ENCODE peak calls at places on chromosomes 16 and 17, in eight cellular contexts. I is stimulated activated CD8-positive, alpha-beta memory T cell treated with anti-CD3 and anti-CD28 coated beads, Interleukin-15, amount 100 ng/mL, for 4 hours; K is progenitor cell of endocrine pancreas; W is small intestine; V is activated CD4-positive, CD25-positive, alpha-beta regulatory T cell; P is ELF-1; M is hippocampal formation; B is body of pancreas. C is an unnamed sample.
A peak's percentile ranks its signal among the peaks of the same experiment; 100 is the strongest.

GRCh38 chr17:39813631-39814030 is 50.5 kb downstream of the IKZF3 start:
- DNase-seq in P (no peak), K (no peak), B (no peak), M (no peak), V (no peak), W (peak; percentile 46), I (peak; percentile 34), C (no peak)

GRCh38 chr16:2529061-2529931 is 1.9 kb downstream of the CEMP1 start:
- DNase-seq in P (no peak), K (no peak), M (no peak), B (no peak), W (no peak), I (no peak), V (no peak), C (no peak)

GRCh38 chr17:35212668-35213067 is 18.5 kb upstream of the SLC35G3 start:
- DNase-seq in V (no peak), P (no peak), B (no peak), I (no peak), K (no peak), M (no peak), W (no peak), C (no peak)

GRCh38 chr16:55949518-55949917 is 74.3 kb upstream of the CES5A start:
- DNase-seq in M (no peak), I (no peak), P (no peak), B (no peak), W (no peak), V (no peak), K (no peak), C (peak; percentile 55)

GRCh38 chr16:1559446-1559975 is 26.0 kb downstream of the TMEM204 start:
- DNase-seq in M (no peak), P (no peak), B (no peak), V (no peak), W (peak; percentile 50), K (no peak), I (no peak), C (no peak)

GRCh38 chr17:77493238-77493812 is 352.6 kb downstream of the SEC14L1 start:
- DNase-seq in V (no peak), B (peak; percentile 5), M (no peak), W (no peak), K (no peak), P (no peak), I (no peak), C (no peak)

GRCh38 chr17:15385305-15385704 is 43.9 kb upstream of the TEKT3 start:
- DNase-seq in V (no peak), B (no peak), W (no peak), K (no peak), P (no peak), M (no peak), I (no peak), C (no peak)

GRCh38 chr17:32769846-32770245 is 107.1 kb downstream of the MYO1D start:
- DNase-seq in P (no peak), I (no peak), K (no peak), B (no peak), V (no peak), W (no peak), M (no peak), C (no peak)

GRCh38 chr17:79420318-79421243 is 190.3 kb downstream of the RBFOX3 start:
- DNase-seq in B (no peak), K (no peak), M (no peak), I (peak; percentile 14), P (peak; percentile 38), V (no peak), W (no peak), C (peak; percentile 34)

GRCh38 chr17:48162305-48162934 is 54.9 kb downstream of the SNX11 start:
- DNase-seq in I (no peak), V (no peak), B (peak; percentile 56), K (no peak), W (peak; percentile 20), P (no peak), M (no peak), C (no peak)

C was measured in EL.